ENCODE peak calls at places on chromosomes 2 and 18, in ten cellular contexts. One of them, this sample, is unnamed.

GRCh38 chr18:76564117-76564516 is 69.1 kb upstream of the ZNF516 start:
- DNase-seq in posterior vena cava: no peak
- DNase-seq in BJ: no peak
- DNase-seq in nucleus accumbens: no peak
- DNase-seq in NT2/D1: no peak
- DNase-seq in caudate nucleus: no peak
- DNase-seq in T-helper 2 cell: no peak
- DNase-seq in stimulated activated naive CD4-positive, alpha-beta T cell treated with Interleukin-2 at 50 U/mL for 16 hours: no peak
- DNase-seq in body of pancreas: no peak
- DNase-seq in hippocampal formation: no peak
- DNase-seq in this sample: no peak

GRCh38 chr2:133292267-133292666 is 276.0 kb downstream of the NCKAP5 start:
- DNase-seq in posterior vena cava: no peak
- DNase-seq in BJ: no peak
- DNase-seq in nucleus accumbens: no peak
- DNase-seq in NT2/D1: no peak
- DNase-seq in caudate nucleus: no peak
- DNase-seq in T-helper 2 cell: no peak
- DNase-seq in stimulated activated naive CD4-positive, alpha-beta T cell treated with Interleukin-2 at 50 U/mL for 16 hours: no peak
- DNase-seq in body of pancreas: no peak
- DNase-seq in hippocampal formation: no peak
- DNase-seq in this sample: no peak

GRCh38 chr18:22446325-22446724 is 28.6 kb upstream of the CTAGE1 start:
- DNase-seq in posterior vena cava: no peak
- DNase-seq in BJ: no peak
- DNase-seq in nucleus accumbens: no peak
- DNase-seq in NT2/D1: no peak
- DNase-seq in caudate nucleus: no peak
- DNase-seq in T-helper 2 cell: no peak
- DNase-seq in stimulated activated naive CD4-positive, alpha-beta T cell treated with Interleukin-2 at 50 U/mL for 16 hours: no peak
- DNase-seq in body of pancreas: no peak
- DNase-seq in hippocampal formation: no peak
- DNase-seq in this sample: no peak

GRCh38 chr2:11676640-11677039 is 6.6 kb upstream of the NTSR2 start:
- DNase-seq in posterior vena cava: peak
- DNase-seq in BJ: no peak
- DNase-seq in nucleus accumbens: no peak
- DNase-seq in NT2/D1: no peak
- DNase-seq in caudate nucleus: no peak
- DNase-seq in T-helper 2 cell: no peak
- DNase-seq in stimulated activated naive CD4-positive, alpha-beta T cell treated with Interleukin-2 at 50 U/mL for 16 hours: no peak
- DNase-seq in body of pancreas: no peak
- DNase-seq in hippocampal formation: no peak
- DNase-seq in this sample: no peak

GRCh38 chr2:29053223-29053622 is 21.1 kb downstream of the PCARE start:
- DNase-seq in posterior vena cava: no peak
- DNase-seq in BJ: no peak
- DNase-seq in nucleus accumbens: no peak
- DNase-seq in NT2/D1: peak
- DNase-seq in caudate nucleus: no peak
- DNase-seq in T-helper 2 cell: no peak
- DNase-seq in stimulated activated naive CD4-positive, alpha-beta T cell treated with Interleukin-2 at 50 U/mL for 16 hours: no peak
- DNase-seq in body of pancreas: no peak
- DNase-seq in hippocampal formation: no peak
- DNase-seq in this sample: no peak

GRCh38 chr2:15941483-15941853 is 1.1 kb downstream of the MYCN start:
- DNase-seq in posterior vena cava: no peak
- DNase-seq in BJ: no peak
- DNase-seq in nucleus accumbens: peak
- DNase-seq in NT2/D1: peak
- DNase-seq in caudate nucleus: no peak
- DNase-seq in T-helper 2 cell: no peak
- DNase-seq in stimulated activated naive CD4-positive, alpha-beta T cell treated with Interleukin-2 at 50 U/mL for 16 hours: no peak
- DNase-seq in body of pancreas: no peak
- DNase-seq in hippocampal formation: peak
- DNase-seq in this sample: no peak

GRCh38 chr2:100008960-100009359 is 133.4 kb downstream of the AFF3 start:
- DNase-seq in posterior vena cava: no peak
- DNase-seq in BJ: peak
- DNase-seq in nucleus accumbens: no peak
- DNase-seq in NT2/D1: no peak
- DNase-seq in caudate nucleus: no peak
- DNase-seq in T-helper 2 cell: no peak
- DNase-seq in stimulated activated naive CD4-positive, alpha-beta T cell treated with Interleukin-2 at 50 U/mL for 16 hours: no peak
- DNase-seq in body of pancreas: no peak
- DNase-seq in hippocampal formation: no peak
- DNase-seq in this sample: no peak

GRCh38 chr2:200199576-200200263 is 106.8 kb upstream of the SPATS2L start:
- DNase-seq in posterior vena cava: no peak
- DNase-seq in BJ: no peak
- DNase-seq in nucleus accumbens: no peak
- DNase-seq in NT2/D1: no peak
- DNase-seq in caudate nucleus: no peak
- DNase-seq in T-helper 2 cell: peak
- DNase-seq in stimulated activated naive CD4-positive, alpha-beta T cell treated with Interleukin-2 at 50 U/mL for 16 hours: no peak
- DNase-seq in body of pancreas: no peak
- DNase-seq in hippocampal formation: no peak
- DNase-seq in this sample: no peak

GRCh38 chr2:1683297-1683696 is 61.0 kb downstream of the PXDN start:
- DNase-seq in posterior vena cava: no peak
- DNase-seq in BJ: no peak
- DNase-seq in nucleus accumbens: no peak
- DNase-seq in NT2/D1: no peak
- DNase-seq in caudate nucleus: no peak
- DNase-seq in T-helper 2 cell: no peak
- DNase-seq in stimulated activated naive CD4-positive, alpha-beta T cell treated with Interleukin-2 at 50 U/mL for 16 hours: no peak
- DNase-seq in body of pancreas: no peak
- DNase-seq in hippocampal formation: no peak
- DNase-seq in this sample: no peak

GRCh38 chr2:45849491-45850283 is 198.2 kb downstream of the PRKCE start:
- DNase-seq in posterior vena cava: no peak
- DNase-seq in BJ: peak
- DNase-seq in nucleus accumbens: no peak
- DNase-seq in NT2/D1: no peak
- DNase-seq in caudate nucleus: no peak
- DNase-seq in T-helper 2 cell: peak
- DNase-seq in stimulated activated naive CD4-positive, alpha-beta T cell treated with Interleukin-2 at 50 U/mL for 16 hours: no peak
- DNase-seq in body of pancreas: no peak
- DNase-seq in hippocampal formation: no peak
- DNase-seq in this sample: no peak

GRCh38 chr2:106282816-106283215 is 88.7 kb upstream of the UXS1 start:
- DNase-seq in posterior vena cava: no peak
- DNase-seq in BJ: no peak
- DNase-seq in nucleus accumbens: no peak
- DNase-seq in NT2/D1: no peak
- DNase-seq in caudate nucleus: no peak
- DNase-seq in T-helper 2 cell: no peak
- DNase-seq in stimulated activated naive CD4-positive, alpha-beta T cell treated with Interleukin-2 at 50 U/mL for 16 hours: no peak
- DNase-seq in body of pancreas: no peak
- DNase-seq in hippocampal formation: no peak
- DNase-seq in this sample: peak

GRCh38 chr2:40315684-40316083 is 136.2 kb downstream of the SLC8A1 start:
- DNase-seq in posterior vena cava: no peak
- DNase-seq in BJ: peak
- DNase-seq in nucleus accumbens: no peak
- DNase-seq in NT2/D1: no peak
- DNase-seq in caudate nucleus: no peak
- DNase-seq in T-helper 2 cell: no peak
- DNase-seq in stimulated activated naive CD4-positive, alpha-beta T cell treated with Interleukin-2 at 50 U/mL for 16 hours: no peak
- DNase-seq in body of pancreas: peak
- DNase-seq in hippocampal formation: no peak
- DNase-seq in this sample: no peak

GRCh38 chr18:50169149-50169548 is 25.8 kb downstream of the MYO5B start:
- DNase-seq in posterior vena cava: no peak
- DNase-seq in BJ: no peak
- DNase-seq in nucleus accumbens: no peak
- DNase-seq in NT2/D1: no peak
- DNase-seq in caudate nucleus: no peak
- DNase-seq in T-helper 2 cell: no peak
- DNase-seq in stimulated activated naive CD4-positive, alpha-beta T cell treated with Interleukin-2 at 50 U/mL for 16 hours: no peak
- DNase-seq in body of pancreas: no peak
- DNase-seq in hippocampal formation: no peak
- DNase-seq in this sample: no peak

GRCh38 chr2:12399244-12399643 is 317.5 kb upstream of the TRIB2 start:
- DNase-seq in posterior vena cava: no peak
- DNase-seq in BJ: no peak
- DNase-seq in nucleus accumbens: no peak
- DNase-seq in NT2/D1: no peak
- DNase-seq in caudate nucleus: no peak
- DNase-seq in T-helper 2 cell: no peak
- DNase-seq in stimulated activated naive CD4-positive, alpha-beta T cell treated with Interleukin-2 at 50 U/mL for 16 hours: no peak
- DNase-seq in body of pancreas: no peak
- DNase-seq in hippocampal formation: no peak
- DNase-seq in this sample: no peak

GRCh38 chr2:118250463-118250862 is 162.2 kb downstream of the INSIG2 start:
- DNase-seq in posterior vena cava: no peak
- DNase-seq in BJ: no peak
- DNase-seq in nucleus accumbens: no peak
- DNase-seq in NT2/D1: no peak
- DNase-seq in caudate nucleus: no peak
- DNase-seq in T-helper 2 cell: no peak
- DNase-seq in stimulated activated naive CD4-positive, alpha-beta T cell treated with Interleukin-2 at 50 U/mL for 16 hours: no peak
- DNase-seq in body of pancreas: no peak
- DNase-seq in hippocampal formation: no peak
- DNase-seq in this sample: no peak

GRCh38 chr2:26462511-26463251 is 15.2 kb downstream of the OTOF start:
- DNase-seq in posterior vena cava: peak
- DNase-seq in BJ: no peak
- DNase-seq in nucleus accumbens: no peak
- DNase-seq in NT2/D1: peak
- DNase-seq in caudate nucleus: no peak
- DNase-seq in T-helper 2 cell: no peak
- DNase-seq in stimulated activated naive CD4-positive, alpha-beta T cell treated with Interleukin-2 at 50 U/mL for 16 hours: no peak
- DNase-seq in body of pancreas: peak
- DNase-seq in hippocampal formation: no peak
- DNase-seq in this sample: peak

GRCh38 chr18:44781890-44782289 is 101.2 kb downstream of the SETBP1 start:
- DNase-seq in posterior vena cava: no peak
- DNase-seq in BJ: peak
- DNase-seq in nucleus accumbens: no peak
- DNase-seq in NT2/D1: peak
- DNase-seq in caudate nucleus: no peak
- DNase-seq in T-helper 2 cell: no peak
- DNase-seq in stimulated activated naive CD4-positive, alpha-beta T cell treated with Interleukin-2 at 50 U/mL for 16 hours: no peak
- DNase-seq in body of pancreas: no peak
- DNase-seq in hippocampal formation: no peak
- DNase-seq in this sample: no peak